ENCODE peak calls at places on chromosomes 7 and 10, in seven cellular contexts. D, G, K, U, A, Q and R are unnamed samples.

GRCh38 chr10:123398180-123398591 is 244.0 kb downstream of the BUB3 start:
- DNase-seq in D (peak; percentile 70), G (no peak), K (no peak), U (no peak), A (no peak), Q (no peak), R (no peak)

GRCh38 chr7:151632750-151633515 is 113.2 kb upstream of the RHEB start:
- DNase-seq in D (peak; percentile 78), G (peak; percentile 57), K (no peak), U (peak; percentile 44), A (peak; percentile 28), Q (no peak), R (no peak)

GRCh38 chr10:43348511-43349312 is 22.7 kb upstream of the FXYD4 start:
- DNase-seq in D (peak; percentile 96), G (peak; percentile 81), K (no peak), U (peak; percentile 82), A (peak; percentile 87), Q (peak; percentile 23), R (peak; percentile 87)

GRCh38 chr10:110214380-110214826 is 7.0 kb downstream of the MXI1 start:
- DNase-seq in D (peak; percentile 54), G (no peak), K (no peak), U (no peak), A (no peak), Q (peak; percentile 34), R (no peak)

GRCh38 chr10:44552716-44553115 is 167.8 kb upstream of the CXCL12 start:
- DNase-seq in D (no peak), G (no peak), K (no peak), U (no peak), A (no peak), Q (no peak), R (no peak)

GRCh38 chr10:48478469-48478868 is 126.4 kb downstream of the ARHGAP22 start:
- DNase-seq in D (no peak), G (no peak), K (no peak), U (no peak), A (no peak), Q (no peak), R (no peak)

GRCh38 chr7:106552645-106553445 is 108.1 kb downstream of the CCDC71L start:
- DNase-seq in D (peak; percentile 82), G (no peak), K (no peak), U (no peak), A (no peak), Q (no peak), R (no peak)

GRCh38 chr10:44995914-44996633 is 4.6 kb upstream of the ZNF22 start:
- DNase-seq in D (no peak), G (peak; percentile 72), K (no peak), U (no peak), A (no peak), Q (no peak), R (no peak)

GRCh38 chr7:97499204-97499603 is 232.7 kb upstream of the TAC1 start:
- DNase-seq in D (peak; percentile 37), G (no peak), K (peak; percentile 5), U (peak; percentile 56), A (peak; percentile 23), Q (peak; percentile 1), R (no peak)

GRCh38 chr10:51832652-51833383 is 133.4 kb upstream of the CSTF2T start:
- DNase-seq in D (peak; percentile 4), G (no peak), K (peak; percentile 73), U (peak; percentile 83), A (no peak), Q (peak; percentile 38), R (no peak)

GRCh38 chr10:9228770-9229169 is 1174.3 kb downstream of the GATA3 start:
- DNase-seq in D (no peak), G (no peak), K (no peak), U (peak; percentile 77), A (no peak), Q (no peak), R (no peak)

GRCh38 chr7:1060315-1061080 is 16.2 kb downstream of the GPR146 start:
- DNase-seq in D (no peak), G (peak; percentile 61), K (no peak), U (no peak), A (peak; percentile 39), Q (no peak), R (no peak)

GRCh38 chr7:37489703-37490102 is 41.0 kb upstream of the ELMO1 start:
- DNase-seq in D (no peak), G (no peak), K (no peak), U (no peak), A (no peak), Q (no peak), R (no peak)

GRCh38 chr7:101862280-101863220 is 45.1 kb downstream of the CUX1 start:
- DNase-seq in D (no peak), G (peak; percentile 43), K (no peak), U (no peak), A (peak; percentile 49), Q (no peak), R (no peak)

GRCh38 chr7:56474271-56474670 is 358.1 kb upstream of the NUPR2 start:
- DNase-seq in D (no peak), G (no peak), K (no peak), U (no peak), A (no peak), Q (no peak), R (no peak)

GRCh38 chr7:138726288-138726687 is 25.1 kb upstream of the SVOPL start:
- DNase-seq in D (no peak), G (no peak), K (no peak), U (no peak), A (no peak), Q (no peak), R (no peak)
- TF ChIP-seq CTCF in D (peak; percentile 9), G (no peak), K (peak; percentile 10), U (no peak), A (no peak), Q (no peak), R (no peak)

GRCh38 chr7:100081535-100082102 is at the start of gene ZNF3:
- DNase-seq in D (peak; percentile 96), G (peak; percentile 97), K (peak; percentile 90), U (peak; percentile 99), A (peak; percentile 98), Q (peak; percentile 99), R (peak; percentile 94)

GRCh38 chr7:100082978-100083377 is 1.5 kb upstream of the ZNF3 start:
- DNase-seq in D (no peak), G (no peak), K (no peak), U (no peak), A (no peak), Q (no peak), R (no peak)

GRCh38 chr7:100077205-100077604 is 4.3 kb downstream of the ZNF3 start:
- DNase-seq in D (no peak), G (no peak), K (no peak), U (no peak), A (no peak), Q (no peak), R (no peak)

GRCh38 chr7:100079024-100079560 is 2.4 kb downstream of the ZNF3 start:
- DNase-seq in D (no peak), G (no peak), K (no peak), U (no peak), A (no peak), Q (no peak), R (no peak)

DNA sequence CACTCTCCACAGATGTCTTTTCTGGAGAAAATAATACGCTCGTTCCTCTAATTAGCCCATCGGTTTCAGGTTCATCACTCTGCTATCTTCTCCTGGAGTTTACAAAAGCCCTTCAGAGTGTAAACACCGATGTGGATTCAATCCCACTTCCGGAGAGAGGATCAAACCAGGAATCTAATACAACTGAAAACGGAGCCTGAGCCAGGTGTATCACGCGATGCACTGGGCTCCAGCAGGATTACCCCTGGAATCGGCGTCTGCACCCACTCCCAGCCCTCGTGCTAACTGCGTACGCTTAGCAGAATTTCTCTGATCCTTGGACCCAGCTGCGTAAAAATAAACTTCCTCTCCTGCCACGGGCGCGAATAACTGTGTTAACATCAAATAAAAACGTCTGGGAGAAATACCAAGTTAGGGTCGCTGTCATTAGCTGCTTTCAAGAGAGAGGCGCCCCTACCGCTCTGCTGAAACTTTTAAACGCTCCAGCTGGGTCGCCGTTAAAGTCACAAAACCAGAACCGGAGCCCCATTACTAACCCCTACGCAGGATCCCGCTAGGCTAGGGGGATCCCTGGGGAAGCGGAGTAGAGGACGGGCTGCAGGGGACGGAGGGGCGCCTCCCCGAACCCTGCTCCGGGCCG is 508 bp downstream of the ZNF3 start:
- DNase-seq in D (no peak), G (no peak), K (no peak), U (no peak), A (no peak), Q (no peak), R (no peak)
- TF ChIP-seq CTCF in D (no peak), G (no peak), K (no peak), U (no peak), A (no peak), Q (no peak), R (no peak)

DNA sequence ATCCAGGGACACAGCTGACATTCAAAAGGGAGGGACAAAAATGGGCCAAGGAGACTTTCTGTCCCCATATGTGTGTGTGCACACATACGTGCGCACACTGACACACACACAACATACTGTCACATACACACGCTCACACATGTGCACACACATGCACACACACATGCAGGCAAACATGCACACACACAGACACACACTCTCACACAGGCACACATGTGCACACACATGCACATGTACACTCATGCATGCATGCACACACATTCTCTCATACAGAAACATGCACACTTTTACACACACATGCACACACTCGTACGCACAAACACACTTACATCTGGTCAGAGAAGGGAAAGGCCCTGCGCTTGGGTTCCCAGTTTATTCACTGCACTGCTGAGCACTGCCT is 155.1 kb upstream of the MKI67 start:
- DNase-seq in D (no peak), G (no peak), K (no peak), U (no peak), A (no peak), Q (no peak), R (no peak)
- TF ChIP-seq CTCF in D (no peak), G (no peak), K (no peak), U (no peak), A (no peak), Q (no peak), R (no peak)

GRCh38 chr10:94546058-94546595 is 539 bp downstream of the HELLS start:
- DNase-seq in D (peak; percentile 21), G (no peak), K (no peak), U (peak; percentile 47), A (no peak), Q (no peak), R (no peak)

GRCh38 chr10:94549221-94549620 is 3.6 kb downstream of the HELLS start:
- DNase-seq in D (no peak), G (no peak), K (no peak), U (no peak), A (no peak), Q (no peak), R (no peak)

GRCh38 chr10:94546616-94547175 is 1.1 kb downstream of the HELLS start:
- DNase-seq in D (peak; percentile 9), G (no peak), K (no peak), U (peak; percentile 40), A (no peak), Q (no peak), R (no peak)

DNA sequence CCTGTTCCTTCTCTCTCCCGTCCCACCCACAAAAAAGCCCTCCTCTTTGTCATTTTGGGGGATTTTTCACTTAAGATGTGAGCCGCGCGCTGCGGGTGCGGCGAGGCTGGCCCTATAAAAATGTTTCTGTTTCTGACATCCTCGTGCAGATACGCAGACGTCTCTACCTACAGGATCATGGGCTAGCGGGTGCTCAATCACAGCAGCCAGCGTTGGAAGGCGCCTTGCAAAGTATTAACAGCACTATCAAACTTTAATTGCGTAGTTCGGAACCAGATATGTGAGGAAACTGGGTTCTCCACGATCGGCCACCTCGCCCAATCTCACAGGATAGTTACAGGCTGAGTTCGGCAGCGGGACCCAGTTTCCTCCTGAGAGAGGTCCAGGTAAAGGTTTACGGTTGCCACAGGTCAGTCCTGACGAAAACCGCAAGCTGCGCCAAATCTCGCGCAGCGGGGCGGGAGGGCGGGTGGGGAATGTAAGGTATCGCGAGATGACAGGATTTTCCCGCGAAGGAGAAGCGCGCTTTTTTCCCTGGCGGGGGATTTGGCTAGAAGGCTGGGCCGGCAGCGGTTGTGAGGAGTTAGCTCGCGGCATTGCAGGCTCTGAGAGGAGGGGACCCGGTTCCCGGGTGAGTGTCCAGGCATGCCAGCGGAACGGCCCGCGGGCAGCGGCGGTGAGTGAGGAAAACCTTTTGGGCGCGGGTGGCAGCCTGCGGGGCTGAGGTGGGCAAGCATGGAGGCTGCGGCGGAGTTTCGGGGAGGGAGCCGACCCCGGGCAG is at the start of gene HELLS:
- DNase-seq in D (peak; percentile 84), G (peak; percentile 68), K (peak; percentile 38), U (peak; percentile 92), A (peak; percentile 85), Q (peak; percentile 67), R (peak; percentile 83)
- TF ChIP-seq CTCF in D (no peak), G (peak; percentile 21), K (no peak), U (no peak), A (no peak), Q (no peak), R (no peak)